ENCODE peak calls at places on chromosomes 7 and 10, in seven cellular contexts. One of them, this sample, is unnamed. For H3K9me2 and H3K36me3, the result is how much of the 10 kb centered on the place peaks cover.

GRCh38 chr7:25860206-25860881 is 291.7 kb upstream of the NFE2L3 start:
- DNase-seq in PC-3: no peak
- DNase-seq in OCI-LY7: no peak
- DNase-seq in HCT116: no peak
- DNase-seq in SK-N-SH: peak
- DNase-seq in hepatocyte: no peak
- DNase-seq in GM23338: peak
- DNase-seq in this sample: no peak

GRCh38 chr10:100146875-100147665 is 38.8 kb downstream of the ERLIN1 start:
- DNase-seq in hepatocyte: no peak
- DNase-seq in HCT116: no peak
- DNase-seq in GM23338: no peak
- DNase-seq in OCI-LY7: no peak
- DNase-seq in PC-3: peak
- DNase-seq in SK-N-SH: no peak
- DNase-seq in this sample: peak

GRCh38 chr10:28743576-28743975 is 66.3 kb downstream of the BAMBI start:
- DNase-seq in HCT116: no peak
- DNase-seq in SK-N-SH: no peak
- DNase-seq in GM23338: no peak
- DNase-seq in OCI-LY7: no peak
- DNase-seq in PC-3: no peak
- DNase-seq in hepatocyte: peak
- DNase-seq in this sample: no peak

GRCh38 chr7:73799282-73800141 is 29.4 kb upstream of the CLDN3 start:
- DNase-seq in PC-3: peak
- DNase-seq in hepatocyte: no peak
- DNase-seq in GM23338: no peak
- DNase-seq in SK-N-SH: no peak
- DNase-seq in HCT116: peak
- DNase-seq in OCI-LY7: no peak
- DNase-seq in this sample: no peak

GRCh38 chr10:69335063-69335587 is 56.8 kb downstream of the HK1 start:
- DNase-seq in PC-3: no peak
- DNase-seq in GM23338: no peak
- DNase-seq in hepatocyte: no peak
- DNase-seq in HCT116: no peak
- DNase-seq in SK-N-SH: no peak
- DNase-seq in OCI-LY7: no peak
- DNase-seq in this sample: no peak

GRCh38 chr7:15854841-15855576 is 168.5 kb upstream of the MEOX2 start:
- DNase-seq in GM23338: no peak
- DNase-seq in OCI-LY7: no peak
- DNase-seq in SK-N-SH: no peak
- DNase-seq in HCT116: no peak
- DNase-seq in PC-3: no peak
- DNase-seq in hepatocyte: no peak
- DNase-seq in this sample: no peak

GRCh38 chr7:24038993-24039392 is 245.0 kb upstream of the NPY start:
- DNase-seq in hepatocyte: no peak
- DNase-seq in GM23338: no peak
- DNase-seq in HCT116: no peak
- DNase-seq in OCI-LY7: no peak
- DNase-seq in PC-3: no peak
- DNase-seq in SK-N-SH: no peak
- DNase-seq in this sample: no peak

GRCh38 chr7:115223959-115224358 is 302.1 kb downstream of the MDFIC start:
- DNase-seq in PC-3: no peak
- DNase-seq in SK-N-SH: no peak
- DNase-seq in OCI-LY7: no peak
- DNase-seq in GM23338: no peak
- DNase-seq in hepatocyte: no peak
- DNase-seq in HCT116: no peak
- DNase-seq in this sample: no peak

GRCh38 chr10:16909961-16910794 is 93.0 kb upstream of the RSU1 start:
- DNase-seq in OCI-LY7: no peak
- DNase-seq in SK-N-SH: no peak
- DNase-seq in GM23338: no peak
- DNase-seq in HCT116: no peak
- DNase-seq in hepatocyte: no peak
- DNase-seq in PC-3: no peak
- DNase-seq in this sample: peak

GRCh38 chr7:26550492-26550891 is 258.8 kb downstream of the SNX10 start:
- DNase-seq in HCT116: no peak
- DNase-seq in PC-3: peak
- DNase-seq in GM23338: no peak
- DNase-seq in SK-N-SH: no peak
- DNase-seq in hepatocyte: no peak
- DNase-seq in OCI-LY7: no peak
- DNase-seq in this sample: no peak

GRCh38 chr7:17934094-17934493 is 6.2 kb downstream of the SNX13 start:
- DNase-seq in OCI-LY7: no peak
- DNase-seq in hepatocyte: no peak
- DNase-seq in HCT116: no peak
- DNase-seq in GM23338: no peak
- DNase-seq in PC-3: no peak
- DNase-seq in SK-N-SH: no peak
- DNase-seq in this sample: no peak
- H3K4me2 ChIP-seq in OCI-LY7: peak
- H3K4me2 ChIP-seq in hepatocyte: no peak
- H3K4me2 ChIP-seq in HCT116: no peak
- H3K4me2 ChIP-seq in GM23338: no peak
- H3K4me2 ChIP-seq in PC-3: no peak
- H3K4me2 ChIP-seq in SK-N-SH: no peak
- H3K4me2 ChIP-seq in this sample: no peak

DNA sequence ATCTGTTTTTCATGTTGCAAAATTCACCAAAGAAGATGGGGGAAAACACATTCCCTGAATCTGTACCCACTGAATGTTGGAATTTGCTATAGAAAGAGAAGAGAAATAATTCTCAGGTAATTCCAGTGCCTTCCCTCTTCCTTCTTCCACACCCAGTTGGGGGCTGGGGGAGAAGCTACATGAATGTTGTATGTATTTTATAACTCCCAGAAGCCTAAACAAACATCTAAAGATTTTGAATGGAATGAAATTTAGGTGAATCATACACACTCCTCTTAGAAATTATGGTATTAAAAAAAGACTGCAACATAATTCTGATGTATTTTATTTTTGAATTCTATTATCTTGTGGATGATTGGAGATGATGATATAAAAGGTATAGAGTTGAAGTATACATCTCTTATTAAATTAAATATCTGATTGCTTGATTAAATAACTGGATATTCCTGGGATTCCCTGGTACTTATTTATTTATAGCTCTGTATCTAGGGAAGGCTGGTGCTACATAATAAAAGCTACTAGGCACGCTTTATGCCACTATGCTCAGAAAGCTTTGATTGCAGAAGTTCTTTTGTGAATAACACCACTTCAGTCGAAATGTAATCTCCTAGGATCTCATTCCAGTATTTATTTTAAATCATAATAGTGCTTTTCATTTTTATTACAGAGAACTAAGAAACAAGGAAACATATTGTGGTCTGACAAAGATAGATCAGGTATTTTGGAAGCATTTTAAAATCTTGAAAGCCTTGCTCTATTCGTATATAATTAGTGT is 98.5 kb downstream of the MCU start:
- DNase-seq in OCI-LY7: no peak
- DNase-seq in hepatocyte: no peak
- DNase-seq in GM23338: no peak
- DNase-seq in SK-N-SH: no peak
- DNase-seq in HCT116: no peak
- DNase-seq in PC-3: peak
- DNase-seq in this sample: no peak
- H3K9me2 ChIP-seq in OCI-LY7: under half
- H3K9me2 ChIP-seq in hepatocyte: under half
- H3K9me2 ChIP-seq in GM23338: under half
- H3K9me2 ChIP-seq in SK-N-SH: under half
- H3K9me2 ChIP-seq in HCT116: under half
- H3K9me2 ChIP-seq in PC-3: under half
- H3K9me2 ChIP-seq in this sample: under half

GRCh38 chr10:124669824-124670654 is 74.1 kb downstream of the FAM53B start:
- DNase-seq in PC-3: no peak
- DNase-seq in GM23338: no peak
- DNase-seq in OCI-LY7: no peak
- DNase-seq in SK-N-SH: peak
- DNase-seq in HCT116: no peak
- DNase-seq in hepatocyte: no peak
- DNase-seq in this sample: no peak
- H3K36me3 ChIP-seq in PC-3: under half
- H3K36me3 ChIP-seq in GM23338: under half
- H3K36me3 ChIP-seq in OCI-LY7: half or more
- H3K36me3 ChIP-seq in SK-N-SH: under half
- H3K36me3 ChIP-seq in HCT116: under half
- H3K36me3 ChIP-seq in hepatocyte: under half
- H3K36me3 ChIP-seq in this sample: under half

DNA sequence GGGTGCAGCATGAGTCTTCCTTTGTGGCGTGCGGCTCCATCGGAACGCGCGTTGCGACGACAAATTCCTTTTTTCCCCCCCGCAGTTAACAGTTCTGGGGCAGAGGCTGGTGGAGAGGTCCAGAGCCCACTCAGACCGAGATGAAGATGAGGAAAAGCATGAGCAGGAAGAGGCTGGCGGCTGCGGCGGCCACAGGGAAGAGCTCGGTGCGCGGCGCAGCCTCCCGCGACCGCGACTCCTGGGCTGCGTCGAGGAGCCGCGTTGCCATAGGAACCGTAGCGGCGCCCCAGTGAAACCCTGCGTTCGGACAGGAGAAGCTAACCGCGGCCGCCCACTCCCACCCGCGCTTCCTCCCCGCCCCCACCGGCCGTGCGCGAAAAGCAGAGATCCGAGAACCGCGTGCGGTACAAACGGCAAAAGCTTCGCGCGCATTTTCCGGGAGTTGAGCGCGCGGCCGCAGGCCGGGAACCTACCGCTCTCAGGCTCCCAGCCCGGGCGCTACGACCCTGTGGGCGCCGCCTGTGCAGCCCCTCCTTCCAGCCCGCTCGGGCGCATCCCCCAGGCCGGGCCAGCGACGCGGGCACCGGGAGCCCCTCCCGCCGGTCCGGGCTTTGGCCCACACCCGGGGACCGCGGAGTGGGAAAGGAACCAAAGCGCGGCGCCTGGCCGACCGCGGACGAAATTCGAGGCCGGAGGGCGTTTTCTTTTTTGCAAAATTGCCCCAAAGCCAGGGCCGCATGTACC is 130.7 kb downstream of the SPAG6 start:
- DNase-seq in SK-N-SH: peak
- DNase-seq in PC-3: no peak
- DNase-seq in hepatocyte: peak
- DNase-seq in HCT116: no peak
- DNase-seq in GM23338: peak
- DNase-seq in OCI-LY7: no peak
- DNase-seq in this sample: peak
- H3K4me2 ChIP-seq in SK-N-SH: peak
- H3K4me2 ChIP-seq in PC-3: no peak
- H3K4me2 ChIP-seq in hepatocyte: peak
- H3K4me2 ChIP-seq in HCT116: no peak
- H3K4me2 ChIP-seq in GM23338: peak
- H3K4me2 ChIP-seq in OCI-LY7: no peak
- H3K4me2 ChIP-seq in this sample: peak

GRCh38 chr7:133761459-133761858 is 365.7 kb upstream of the LRGUK start:
- DNase-seq in HCT116: no peak
- DNase-seq in OCI-LY7: no peak
- DNase-seq in hepatocyte: no peak
- DNase-seq in GM23338: no peak
- DNase-seq in PC-3: no peak
- DNase-seq in SK-N-SH: no peak
- DNase-seq in this sample: no peak
- H3K9me2 ChIP-seq in HCT116: under half
- H3K9me2 ChIP-seq in OCI-LY7: under half
- H3K9me2 ChIP-seq in hepatocyte: under half
- H3K9me2 ChIP-seq in GM23338: under half
- H3K9me2 ChIP-seq in PC-3: under half
- H3K9me2 ChIP-seq in SK-N-SH: under half
- H3K9me2 ChIP-seq in this sample: under half

DNA sequence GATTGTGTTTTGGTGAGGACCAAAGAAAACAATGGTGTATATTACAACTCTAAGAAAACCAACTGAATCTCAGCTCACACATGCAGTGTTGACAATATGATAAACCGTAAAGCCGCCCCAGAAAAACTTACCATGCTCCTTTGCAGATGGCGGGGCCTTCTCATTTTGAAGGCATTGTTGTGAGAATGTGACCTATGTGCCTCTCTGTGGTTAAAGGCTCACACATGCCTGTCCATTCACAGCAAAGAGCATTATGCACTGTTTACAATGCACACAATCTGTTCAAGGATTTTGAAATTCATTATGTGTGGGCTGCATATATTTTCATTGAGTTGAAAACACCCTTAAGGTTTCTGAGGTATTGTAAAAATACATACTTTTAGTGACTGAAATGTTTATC is 334.1 kb downstream of the ARL4A start:
- DNase-seq in OCI-LY7: no peak
- DNase-seq in SK-N-SH: no peak
- DNase-seq in hepatocyte: no peak
- DNase-seq in HCT116: no peak
- DNase-seq in PC-3: no peak
- DNase-seq in GM23338: no peak
- DNase-seq in this sample: no peak
- H3K36me3 ChIP-seq in OCI-LY7: under half
- H3K36me3 ChIP-seq in SK-N-SH: under half
- H3K36me3 ChIP-seq in hepatocyte: under half
- H3K36me3 ChIP-seq in HCT116: under half
- H3K36me3 ChIP-seq in PC-3: under half
- H3K36me3 ChIP-seq in GM23338: under half
- H3K36me3 ChIP-seq in this sample: under half